ENCODE peak calls at places on chromosomes 16 and 17, in six cellular contexts. F is GM12892, H is spleen, U is A549, J is suprapubic skin, B is ovary. Z is an unnamed sample.

GRCh38 chr16:13863075-13863765 is 56.7 kb upstream of the ERCC4 start:
- DNase-seq in U (no peak), B (no peak), H (no peak), F (no peak), J (no peak), Z (no peak)

GRCh38 chr17:77307479-77308198 is 166.9 kb downstream of the SEC14L1 start:
- DNase-seq in J (no peak), F (no peak), H (no peak), B (no peak), U (no peak), Z (no peak)

GRCh38 chr16:56226187-56226586 is 34.9 kb downstream of the GNAO1 start:
- DNase-seq in J (no peak), F (no peak), H (no peak), B (no peak), U (no peak), Z (no peak)

GRCh38 chr16:68644303-68644702 is 807 bp upstream of the CDH3 start:
- DNase-seq in U (no peak), F (no peak), B (peak; percentile 64), H (no peak), J (no peak), Z (no peak)

GRCh38 chr17:45291170-45291805 is 25.5 kb downstream of the MAP3K14 start:
- DNase-seq in H (no peak), U (no peak), J (no peak), B (no peak), F (no peak), Z (no peak)

GRCh38 chr17:43801844-43802243 is 21.6 kb downstream of the CFAP97D1 start:
- DNase-seq in H (no peak), J (no peak), F (no peak), U (no peak), B (no peak), Z (no peak)

GRCh38 chr16:50535506-50536257 is 12.5 kb upstream of the NKD1 start:
- DNase-seq in H (no peak), U (no peak), J (no peak), F (no peak), B (peak; percentile 2), Z (peak; percentile 65)

GRCh38 chr16:14325921-14326401 is 254.8 kb downstream of the MRTFB start:
- DNase-seq in J (no peak), H (no peak), F (no peak), U (no peak), B (peak; percentile 47), Z (no peak)

GRCh38 chr17:55089955-55090573 is 121.5 kb downstream of the STXBP4 start:
- DNase-seq in F (peak; percentile 5), H (no peak), B (no peak), J (no peak), U (peak; percentile 8), Z (no peak)

GRCh38 chr16:359067-359763 is 6.7 kb upstream of the AXIN1 start:
- DNase-seq in H (peak; percentile 79), J (peak; percentile 62), U (no peak), B (no peak), F (no peak), Z (no peak)

GRCh38 chr17:14201087-14201486 is 35.6 kb downstream of the CDRT15 start:
- DNase-seq in U (no peak), B (no peak), F (no peak), J (no peak), H (no peak), Z (no peak)

GRCh38 chr17:12958786-12959185 is 59.0 kb downstream of the ELAC2 start:
- DNase-seq in J (no peak), U (no peak), F (no peak), B (no peak), H (no peak), Z (no peak)

GRCh38 chr17:28042721-28043291 is 329 bp downstream of the NLK start:
- DNase-seq in U (no peak), B (no peak), F (no peak), H (peak; percentile 81), J (no peak), Z (no peak)

GRCh38 chr17:78273813-78274212 is 42.4 kb downstream of the TMEM235 start:
- DNase-seq in H (no peak), F (no peak), U (no peak), B (no peak), J (no peak), Z (no peak)

DNA sequence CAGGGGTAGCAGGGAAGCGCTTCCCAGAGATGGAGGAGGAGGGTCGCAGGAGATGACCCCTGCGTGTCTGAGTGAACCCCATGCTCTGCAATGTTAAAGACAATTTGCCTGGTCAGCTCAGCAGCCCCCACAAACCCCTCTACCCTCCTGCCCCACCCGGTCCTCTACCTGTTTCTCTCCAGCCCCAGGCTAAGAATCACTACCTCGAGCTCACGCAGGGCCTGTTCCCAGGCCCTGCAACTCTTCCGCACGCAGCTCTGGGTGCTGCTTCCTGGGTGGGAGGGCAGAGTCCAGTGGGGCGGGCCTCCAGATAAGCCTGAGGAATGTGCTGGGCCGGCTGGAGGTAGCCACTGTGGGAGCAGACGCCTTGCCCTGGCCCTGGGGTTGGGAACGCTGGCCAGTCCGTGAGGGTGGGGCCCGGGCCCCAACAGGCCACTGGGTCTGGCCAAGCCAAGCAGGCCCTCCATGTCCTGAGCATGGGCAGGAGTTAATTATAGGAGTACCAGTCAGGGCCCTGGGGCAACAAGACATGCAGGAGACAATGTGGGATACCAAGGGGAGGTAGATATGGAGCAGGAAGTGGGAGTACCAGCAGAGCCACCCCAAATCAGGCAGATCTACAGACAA is 6.1 kb downstream of the DOK4 start:
- DNase-seq in B (peak; percentile 53), J (no peak), F (no peak), U (peak; percentile 80), H (peak; percentile 74), Z (no peak)
- TF ChIP-seq POLR2A in B (no peak), J (no peak), F (no peak), U (peak; percentile 42), H (no peak), Z (no peak)

GRCh38 chr16:90046971-90047713 is 27.9 kb upstream of the DBNDD1 start:
- DNase-seq in U (no peak), J (no peak), H (no peak), B (peak; percentile 94), F (no peak), Z (no peak)
- TF ChIP-seq POLR2A in U (no peak), J (no peak), H (no peak), B (no peak), F (no peak), Z (no peak)

DNA sequence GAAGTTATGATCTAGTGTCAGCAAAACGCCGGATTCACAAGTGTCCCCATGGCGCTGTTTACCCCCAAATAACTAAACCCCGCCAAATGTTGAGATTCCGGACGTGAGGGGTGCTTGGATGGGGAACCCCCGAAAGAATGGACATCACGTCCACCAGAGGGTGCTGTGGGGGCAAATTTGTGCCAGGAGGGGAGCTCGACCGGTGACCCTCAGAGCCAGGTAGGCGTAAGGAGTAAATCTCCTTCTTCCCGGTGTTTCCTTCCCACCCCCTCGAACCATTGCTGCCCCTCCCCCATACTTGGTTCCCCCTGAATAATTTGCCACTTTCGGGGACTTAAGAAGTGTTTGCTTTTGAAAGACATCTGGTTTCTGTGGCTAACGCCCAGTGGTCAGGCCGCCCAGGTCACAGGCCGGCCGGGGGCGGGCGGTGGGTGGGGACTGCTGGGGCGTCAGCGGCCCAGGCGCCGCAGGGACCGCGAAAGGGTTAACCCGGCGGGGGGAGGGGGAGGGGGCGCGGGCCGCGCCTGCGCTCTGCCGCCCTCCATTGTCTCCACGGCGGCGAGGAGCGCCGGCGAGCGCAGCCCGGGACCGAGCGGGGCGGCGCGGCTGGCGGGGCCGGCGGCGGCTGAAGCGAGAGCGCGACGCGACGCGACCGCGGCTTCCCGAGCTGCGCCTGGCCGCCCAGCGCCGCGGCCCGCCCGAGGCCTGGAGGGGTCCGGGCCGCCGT is at the start of gene ZNRF1:
- DNase-seq in U (peak; percentile 82), J (peak; percentile 89), B (peak; percentile 88), F (peak; percentile 84), H (peak; percentile 93), Z (peak; percentile 77)
- TF ChIP-seq POLR2A in U (peak; percentile 87), J (no peak), B (peak; percentile 30), F (peak; percentile 70), H (no peak), Z (no peak)

DNA sequence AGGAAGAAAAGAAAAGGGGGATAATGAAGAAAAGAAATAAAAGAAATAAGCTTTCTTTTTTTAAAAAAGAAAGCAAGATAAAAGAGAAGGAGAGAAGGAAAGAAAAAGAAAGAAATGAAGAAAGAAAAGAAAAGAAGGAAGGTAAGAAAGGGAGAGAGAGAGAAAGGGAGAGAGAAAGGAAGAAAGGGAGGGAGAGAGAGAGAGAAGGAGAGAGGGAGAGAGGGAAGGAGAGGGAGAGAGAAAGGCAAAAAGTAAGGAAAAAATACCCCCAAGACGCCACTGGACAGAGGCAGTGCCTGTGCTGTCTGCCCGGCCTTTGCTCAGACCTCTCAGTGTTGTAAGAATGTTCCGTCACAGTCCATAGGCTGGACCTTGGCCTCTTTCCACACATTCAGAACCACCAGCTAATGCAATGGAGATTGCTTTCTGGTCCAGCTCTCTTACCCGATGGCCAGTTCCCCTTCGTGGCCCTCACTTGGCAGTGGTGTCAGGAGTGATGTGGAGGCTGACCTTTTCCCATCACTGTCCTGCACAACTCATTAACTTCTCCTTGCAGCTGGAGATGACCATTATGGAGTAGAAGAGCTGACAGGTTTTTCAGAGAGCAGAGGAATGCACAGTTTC is 14.3 kb upstream of the HNF1B start:
- DNase-seq in F (no peak), U (no peak), H (no peak), B (no peak), J (no peak), Z (no peak)
- TF ChIP-seq POLR2A in F (no peak), U (no peak), H (no peak), B (no peak), J (no peak), Z (no peak)